ENCODE peak calls at places on chromosome 13, in six cellular contexts. J is PC-3, R is hepatocyte, N is GM23338, G is neural progenitor cell, U is HCT116. F is an unnamed sample.

GRCh38 chr13:25689539-25689938 is 317.8 kb downstream of the ATP8A2 start:
- DNase-seq in J (no peak), R (no peak), N (no peak), G (no peak), U (no peak), F (no peak)

GRCh38 chr13:85632526-85633215 is 166.5 kb downstream of the SLITRK6 start:
- DNase-seq in J (no peak), R (no peak), N (no peak), G (no peak), U (no peak), F (no peak)

GRCh38 chr13:67258482-67258881 is 28.3 kb upstream of the PCDH9 start:
- DNase-seq in J (no peak), R (no peak), N (peak), G (peak), U (no peak), F (no peak)

GRCh38 chr13:27573265-27573664 is 47.1 kb downstream of the LNX2 start:
- DNase-seq in J (peak), R (peak), N (no peak), G (no peak), U (no peak), F (no peak)

GRCh38 chr13:110726726-110727125 is 13.2 kb downstream of the ING1 start:
- DNase-seq in J (no peak), R (no peak), N (no peak), G (no peak), U (no peak), F (peak)

GRCh38 chr13:46345866-46346265 is 41.2 kb downstream of the RUBCNL start:
- DNase-seq in J (no peak), R (no peak), N (no peak), G (no peak), U (no peak), F (no peak)

GRCh38 chr13:95834134-95834765 is 157.3 kb downstream of the DNAJC3 start:
- DNase-seq in J (peak), R (peak), N (peak), G (peak), U (peak), F (peak)

GRCh38 chr13:27283906-27284523 is 13.4 kb downstream of the RASL11A start:
- DNase-seq in J (peak), R (no peak), N (no peak), G (no peak), U (peak), F (peak)

GRCh38 chr13:28540612-28541011 is 45.7 kb upstream of the FLT1 start:
- DNase-seq in J (peak), R (no peak), N (no peak), G (no peak), U (no peak), F (no peak)

GRCh38 chr13:60957816-60958215 is 457.8 kb downstream of the PCDH20 start:
- DNase-seq in J (no peak), R (no peak), N (no peak), G (no peak), U (no peak), F (no peak)

GRCh38 chr13:25046985-25047660 is 48.8 kb upstream of the PABPC3 start:
- DNase-seq in J (no peak), R (peak), N (peak), G (peak), U (no peak), F (no peak)

GRCh38 chr13:21230516-21230915 is 54.1 kb downstream of the MRPL57 start:
- DNase-seq in J (no peak), R (no peak), N (no peak), G (no peak), U (no peak), F (no peak)

GRCh38 chr13:71685072-71685471 is 181.9 kb downstream of the DACH1 start:
- DNase-seq in J (no peak), R (no peak), N (peak), G (peak), U (no peak), F (no peak)

GRCh38 chr13:65454403-65454802 is 1775.7 kb downstream of the PCDH9 start:
- DNase-seq in J (no peak), R (no peak), N (no peak), G (no peak), U (no peak), F (no peak)

GRCh38 chr13:43804461-43805070 is 17.8 kb upstream of the ENOX1 start:
- DNase-seq in J (peak), R (peak), N (peak), G (peak), U (peak), F (peak)

GRCh38 chr13:28820099-28821051 is at the start of gene MTUS2:
- DNase-seq in J (no peak), R (peak), N (peak), G (peak), U (no peak), F (no peak)

GRCh38 chr13:46622013-46622917 is 69.3 kb downstream of the LRCH1 start:
- DNase-seq in J (no peak), R (no peak), N (no peak), G (no peak), U (no peak), F (peak)

GRCh38 chr13:114272977-114273376 is 8.4 kb upstream of the UPF3A start:
- DNase-seq in J (no peak), R (no peak), N (no peak), G (no peak), U (no peak), F (no peak)

GRCh38 chr13:51698352-51698751 is 105.6 kb downstream of the DHRS12 start:
- DNase-seq in J (no peak), R (no peak), N (no peak), G (no peak), U (no peak), F (no peak)

GRCh38 chr13:51837016-51837415 is 8.0 kb downstream of the TMEM272 start:
- DNase-seq in J (no peak), R (no peak), N (no peak), G (no peak), U (no peak), F (no peak)

GRCh38 chr13:95704510-95704909 is 27.6 kb downstream of the DNAJC3 start:
- DNase-seq in J (peak), R (no peak), N (peak), G (no peak), U (no peak), F (no peak)

GRCh38 chr13:84121456-84121855 is 239.2 kb upstream of the SLITRK1 start:
- DNase-seq in J (no peak), R (peak), N (no peak), G (peak), U (no peak), F (no peak)

GRCh38 chr13:77061362-77061761 is 34.4 kb upstream of the FBXL3 start:
- DNase-seq in J (no peak), R (no peak), N (no peak), G (no peak), U (no peak), F (no peak)

GRCh38 chr13:110593430-110594130 is 21.8 kb upstream of the NAXD start:
- DNase-seq in J (peak), R (peak), N (peak), G (peak), U (peak), F (peak)

GRCh38 chr13:32228330-32229041 is 86.7 kb downstream of the ZAR1L start:
- DNase-seq in J (peak), R (no peak), N (peak), G (no peak), U (peak), F (no peak)

GRCh38 chr13:31943591-31943990 is 88.0 kb upstream of the FRY start:
- DNase-seq in J (no peak), R (no peak), N (no peak), G (no peak), U (no peak), F (no peak)

GRCh38 chr13:95660981-95661581 is 15.9 kb upstream of the DNAJC3 start:
- DNase-seq in J (peak), R (peak), N (peak), G (peak), U (peak), F (peak)

GRCh38 chr13:63124863-63125262 is 1709.2 kb upstream of the PCDH20 start:
- DNase-seq in J (peak), R (peak), N (peak), G (no peak), U (peak), F (peak)

GRCh38 chr13:50222569-50223332 is 207.5 kb downstream of the KCNRG start:
- DNase-seq in J (peak), R (peak), N (no peak), G (no peak), U (no peak), F (no peak)
- H3K27ac ChIP-seq in J (peak), R (peak), N (no peak), G (no peak), U (no peak), F (no peak)

GRCh38 chr13:100549316-100549715 is 39.3 kb downstream of the GGACT start:
- DNase-seq in J (no peak), R (no peak), N (no peak), G (no peak), U (no peak), F (no peak)

GRCh38 chr13:100550433-100550832 is 38.2 kb downstream of the GGACT start:
- DNase-seq in J (no peak), R (peak), N (no peak), G (no peak), U (no peak), F (no peak)

GRCh38 chr13:100546713-100547405 is 41.7 kb downstream of the GGACT start:
- DNase-seq in J (no peak), R (no peak), N (no peak), G (no peak), U (no peak), F (no peak)

GRCh38 chr13:100545684-100546061 is 42.9 kb downstream of the GGACT start:
- DNase-seq in J (no peak), R (no peak), N (no peak), G (no peak), U (no peak), F (no peak)

GRCh38 chr13:100547805-100548204 is 40.8 kb downstream of the GGACT start:
- DNase-seq in J (no peak), R (peak), N (no peak), G (no peak), U (no peak), F (no peak)
- TF ChIP-seq EZH2phosphoT487 in J (no peak), R (no peak), N (no peak), G (no peak), U (no peak), F (no peak)

DNA sequence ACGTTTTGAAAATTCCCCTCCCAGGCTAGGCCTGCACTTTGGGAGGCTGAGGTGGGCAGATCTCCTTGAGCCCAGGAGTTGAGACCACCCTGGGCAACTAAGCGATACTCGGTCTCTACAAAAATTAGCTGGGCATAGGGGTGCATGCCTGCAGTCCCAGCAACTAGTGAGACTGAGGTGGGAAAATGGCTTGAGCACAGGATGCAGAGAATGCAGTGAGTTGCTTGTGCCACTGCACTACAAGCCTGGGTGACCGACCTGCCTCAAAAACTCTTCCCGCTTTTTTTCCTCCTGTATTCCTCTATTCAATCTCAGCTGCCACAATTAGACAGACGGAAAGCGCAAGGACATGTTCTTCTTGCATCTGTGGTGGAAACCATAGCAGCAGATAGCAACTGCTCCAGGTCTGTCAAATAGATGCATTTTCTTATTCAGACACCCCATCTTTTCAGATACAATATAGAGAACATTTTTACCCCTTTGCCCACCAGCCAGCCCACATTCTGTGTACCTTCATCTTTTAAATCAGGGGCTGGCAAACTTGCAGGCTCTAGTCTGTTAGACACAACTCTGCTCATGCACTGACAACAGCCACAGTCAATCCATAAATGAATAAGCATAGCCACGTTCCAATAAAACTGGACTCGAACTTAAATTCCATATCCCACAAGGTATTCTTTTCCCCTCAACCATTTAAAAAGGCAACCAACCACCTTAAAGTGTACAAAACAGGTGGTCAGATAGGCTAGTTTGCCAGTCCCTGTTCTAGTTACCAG is 4.8 kb downstream of the TPT1 start:
- DNase-seq in J (no peak), R (no peak), N (peak), G (no peak), U (no peak), F (no peak)
- H3K4me3 ChIP-seq in J (no peak), R (no peak), N (no peak), G (no peak), U (no peak), F (no peak)

GRCh38 chr13:97134364-97135095 is 87.6 kb upstream of the MBNL2 start:
- DNase-seq in J (peak), R (no peak), N (no peak), G (no peak), U (no peak), F (no peak)
- H3K27ac ChIP-seq in J (peak), R (no peak), N (no peak), G (no peak), U (no peak), F (no peak)

DNA sequence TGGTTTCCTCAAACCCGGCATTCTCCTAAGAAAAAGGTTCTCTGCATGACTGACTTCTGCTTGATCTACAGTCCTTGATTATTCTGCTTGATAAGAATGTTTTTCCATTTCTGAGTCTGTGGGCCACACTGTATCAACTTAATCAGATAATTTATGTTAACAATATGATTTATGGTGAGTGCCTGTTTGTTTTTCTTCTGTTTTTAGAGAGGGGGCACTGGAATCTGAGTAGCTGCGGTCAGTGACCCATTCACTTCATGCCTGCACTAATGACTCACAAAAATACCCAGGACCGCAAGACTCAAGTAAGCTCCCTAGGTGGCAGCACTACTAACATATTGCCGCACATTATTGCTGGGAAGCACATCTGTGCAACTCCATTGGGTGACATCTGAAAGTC is 542.3 kb upstream of the ATXN8OS start:
- DNase-seq in J (peak), R (peak), N (peak), G (peak), U (peak), F (peak)
- TF ChIP-seq EZH2phosphoT487 in J (no peak), R (no peak), N (no peak), G (no peak), U (no peak), F (no peak)

GRCh38 chr13:109163052-109163413 is 533.6 kb downstream of the MYO16 start:
- DNase-seq in J (no peak), R (no peak), N (no peak), G (no peak), U (no peak), F (no peak)
- H3K4me3 ChIP-seq in J (no peak), R (no peak), N (no peak), G (no peak), U (no peak), F (peak)

GRCh38 chr13:50129065-50129922 is 114.0 kb downstream of the KCNRG start:
- DNase-seq in J (no peak), R (no peak), N (peak), G (peak), U (no peak), F (peak)
- H3K27ac ChIP-seq in J (no peak), R (no peak), N (no peak), G (no peak), U (no peak), F (peak)